ENCODE peak calls at places on chromosome 2, in seven cellular contexts. Q is substantia nigra; H is GM12892; N is stimulated activated CD4-positive, alpha-beta T cell treated with anti-CD3 and anti-CD28 coated beads, Interleukin-12 subunit alpha, Interleukin-12 subunit beta, amount 100 ng/mL, for 4 hours; M is NCI-H1105; O is GM23248; J is Kasumi-1. T is an unnamed sample.

GRCh38 chr2:67802824-67803223 is 260.0 kb downstream of the C1D start:
- DNase-seq in J (no peak), Q (no peak), O (no peak), H (no peak), M (no peak), N (no peak), T (no peak)

GRCh38 chr2:64612575-64613195 is 41.0 kb downstream of the SERTAD2 start:
- DNase-seq in Q (no peak), J (no peak), H (no peak), O (no peak), N (no peak), M (no peak), T (no peak)

GRCh38 chr2:127614731-127615130 is 31.2 kb upstream of the GPR17 start:
- DNase-seq in H (no peak), M (no peak), O (peak), J (no peak), Q (no peak), N (no peak), T (no peak)

GRCh38 chr2:154710078-154710477 is 11.6 kb downstream of the KCNJ3 start:
- DNase-seq in J (no peak), Q (no peak), M (no peak), O (no peak), H (no peak), N (no peak), T (no peak)

GRCh38 chr2:204205548-204205947 is 269.0 kb downstream of the ICOS start:
- DNase-seq in O (no peak), J (no peak), H (no peak), N (no peak), M (no peak), Q (no peak), T (no peak)

GRCh38 chr2:6986894-6987487 is 69.8 kb downstream of the RNF144A start:
- DNase-seq in Q (peak), H (no peak), M (no peak), O (no peak), N (no peak), J (no peak), T (no peak)

GRCh38 chr2:226426292-226426736 is 373.3 kb downstream of the IRS1 start:
- DNase-seq in N (no peak), O (peak), H (no peak), J (no peak), Q (no peak), M (no peak), T (no peak)

GRCh38 chr2:191516260-191516659 is 161.7 kb upstream of the NABP1 start:
- DNase-seq in M (no peak), J (no peak), Q (no peak), N (no peak), H (no peak), O (no peak), T (no peak)

GRCh38 chr2:208319403-208319802 is 53.3 kb downstream of the PIKFYVE start:
- DNase-seq in O (peak), J (no peak), N (no peak), M (no peak), H (no peak), Q (no peak), T (no peak)

GRCh38 chr2:218435003-218435982 is 16.4 kb downstream of the VIL1 start:
- DNase-seq in J (no peak), O (no peak), H (no peak), Q (no peak), N (no peak), M (no peak), T (no peak)

GRCh38 chr2:72271766-72272615 is 124.3 kb upstream of the CYP26B1 start:
- DNase-seq in N (no peak), M (no peak), J (no peak), Q (no peak), O (no peak), H (no peak), T (no peak)

GRCh38 chr2:88110830-88111229 is 17.0 kb downstream of the FABP1 start:
- DNase-seq in O (no peak), N (no peak), Q (no peak), M (no peak), J (no peak), H (no peak), T (no peak)

GRCh38 chr2:147108553-147108952 is 736.3 kb upstream of the ACVR2A start:
- DNase-seq in J (no peak), H (no peak), O (peak), N (no peak), M (no peak), Q (no peak), T (no peak)

GRCh38 chr2:6826081-6826913 is 39.4 kb downstream of the CMPK2 start:
- DNase-seq in O (peak), M (no peak), J (peak), H (no peak), N (peak), Q (peak), T (peak)

GRCh38 chr2:198424112-198424511 is 619.7 kb downstream of the PLCL1 start:
- DNase-seq in O (no peak), J (no peak), H (no peak), M (no peak), N (no peak), Q (no peak), T (no peak)

GRCh38 chr2:11750422-11750821 is 4.0 kb downstream of the LPIN1 start:
- DNase-seq in J (no peak), Q (no peak), H (no peak), M (no peak), N (no peak), O (peak), T (no peak)

GRCh38 chr2:69973335-69973735 is 11.9 kb upstream of the ASPRV1 start:
- DNase-seq in H (no peak), Q (no peak), N (no peak), M (no peak), J (no peak), O (peak), T (no peak)

GRCh38 chr2:219998714-219999227 is 371.3 kb downstream of the SLC4A3 start:
- DNase-seq in M (no peak), Q (no peak), J (no peak), N (no peak), O (no peak), H (no peak), T (no peak)

GRCh38 chr2:166700079-166700478 is 188.2 kb upstream of the XIRP2 start:
- DNase-seq in H (no peak), Q (no peak), J (peak), O (peak), N (no peak), M (no peak), T (no peak)

GRCh38 chr2:134377730-134378129 is 123.9 kb downstream of the MGAT5 start:
- DNase-seq in N (no peak), M (no peak), Q (no peak), J (no peak), O (no peak), H (no peak), T (no peak)

GRCh38 chr2:20757405-20758090 is 65.4 kb downstream of the LDAH start:
- DNase-seq in H (no peak), Q (no peak), M (no peak), J (no peak), N (no peak), O (no peak), T (no peak)

GRCh38 chr2:230828272-230828961 is 36.3 kb upstream of the ITM2C start:
- DNase-seq in H (peak), Q (no peak), J (no peak), O (peak), N (no peak), M (no peak), T (no peak)

GRCh38 chr2:70084973-70085710 is 2.1 kb upstream of the PCBP1 start:
- DNase-seq in O (no peak), M (peak), N (peak), H (no peak), Q (no peak), J (no peak), T (no peak)

GRCh38 chr2:124978597-124978996 is 953.5 kb downstream of the CNTNAP5 start:
- DNase-seq in H (no peak), O (no peak), M (no peak), J (no peak), Q (no peak), N (no peak), T (no peak)

GRCh38 chr2:120681696-120682288 is 53.9 kb upstream of the GLI2 start:
- DNase-seq in J (no peak), O (no peak), H (no peak), M (no peak), N (no peak), Q (no peak), T (no peak)

GRCh38 chr2:43519711-43520221 is 76.1 kb downstream of the THADA start:
- DNase-seq in H (no peak), Q (no peak), O (peak), J (peak), M (no peak), N (no peak), T (no peak)

GRCh38 chr2:237674731-237675276 is 47.4 kb downstream of the LRRFIP1 start:
- DNase-seq in Q (peak), O (peak), M (no peak), H (peak), N (peak), J (peak), T (peak)

GRCh38 chr2:5933669-5934068 is 241.5 kb downstream of the SOX11 start:
- DNase-seq in J (no peak), N (no peak), Q (no peak), O (no peak), M (no peak), H (no peak), T (no peak)

GRCh38 chr2:239331560-239331959 is 69.3 kb downstream of the HDAC4 start:
- DNase-seq in J (no peak), N (no peak), Q (no peak), O (no peak), M (no peak), H (no peak), T (no peak)

GRCh38 chr2:30177861-30178465 is 31.2 kb downstream of the YPEL5 start:
- DNase-seq in N (no peak), J (no peak), M (no peak), O (no peak), Q (no peak), H (no peak), T (no peak)

GRCh38 chr2:3079466-3079865 is 298.2 kb downstream of the EIPR1 start:
- DNase-seq in O (no peak), Q (no peak), N (no peak), M (no peak), J (no peak), H (no peak), T (no peak)

T was measured in SHP77.